ENCODE peak calls at places on chromosomes 2 and 18, in five cellular contexts. V, U, L, B and Y are unnamed samples.

GRCh38 chr2:175743020-175743419 is 259.0 kb downstream of the LNPK start:
- DNase-seq in B (no peak), V (no peak), U (no peak), L (no peak), Y (no peak)

GRCh38 chr18:26746284-26747130 is 119.0 kb downstream of the AQP4 start:
- DNase-seq in V (no peak), U (no peak), B (no peak), L (no peak), Y (no peak)

GRCh38 chr2:31246184-31246852 is 12.4 kb downstream of the EHD3 start:
- DNase-seq in U (no peak), V (no peak), L (no peak), B (no peak), Y (no peak)

GRCh38 chr2:11393711-11394236 is 49.3 kb upstream of the ROCK2 start:
- DNase-seq in B (no peak), V (no peak), U (no peak), L (no peak), Y (no peak)

GRCh38 chr2:44802409-44803099 is 138.9 kb upstream of the SIX3 start:
- DNase-seq in V (no peak), L (peak), B (no peak), U (no peak), Y (no peak)

GRCh38 chr2:106581755-106582430 is 94.7 kb downstream of the CD8B2 start:
- DNase-seq in B (no peak), V (peak), U (peak), L (no peak), Y (no peak)

GRCh38 chr2:1723397-1724042 is 20.8 kb downstream of the PXDN start:
- DNase-seq in U (no peak), V (no peak), L (peak), B (no peak), Y (no peak)

GRCh38 chr2:48126180-48126579 is 219.9 kb upstream of the FBXO11 start:
- DNase-seq in V (no peak), B (no peak), U (no peak), L (no peak), Y (no peak)

GRCh38 chr18:36083729-36084128 is 16.4 kb upstream of the RPRD1A start:
- DNase-seq in V (no peak), U (no peak), L (no peak), B (no peak), Y (no peak)

GRCh38 chr2:66539452-66539851 is 104.5 kb downstream of the MEIS1 start:
- DNase-seq in U (no peak), V (no peak), L (peak), B (no peak), Y (no peak)

GRCh38 chr2:85988914-85989270 is 100.1 kb upstream of the ST3GAL5 start:
- DNase-seq in B (no peak), L (no peak), V (no peak), U (no peak), Y (no peak)

GRCh38 chr2:30385327-30385726 is 61.7 kb upstream of the LCLAT1 start:
- DNase-seq in U (no peak), V (no peak), B (no peak), L (peak), Y (no peak)

GRCh38 chr2:137220438-137220998 is 455.2 kb downstream of the THSD7B start:
- DNase-seq in B (no peak), V (no peak), L (no peak), U (no peak), Y (no peak)

GRCh38 chr2:100801402-100801801 is 18.5 kb upstream of the NPAS2 start:
- DNase-seq in U (no peak), L (no peak), B (no peak), V (no peak), Y (no peak)

GRCh38 chr18:13488281-13488929 is 238.0 kb downstream of the FAM210A start:
- DNase-seq in U (no peak), L (no peak), V (no peak), B (no peak), Y (no peak)

GRCh38 chr2:61135510-61135909 is 26.5 kb upstream of the C2orf74 start:
- DNase-seq in U (peak), B (no peak), V (no peak), L (peak), Y (no peak)

GRCh38 chr2:171669121-171669520 is 18.1 kb upstream of the DYNC1I2 start:
- DNase-seq in L (no peak), B (no peak), V (no peak), U (no peak), Y (no peak)

GRCh38 chr2:211114826-211115450 is 558.5 kb downstream of the CPS1 start:
- DNase-seq in B (no peak), U (no peak), V (no peak), L (no peak), Y (no peak)

GRCh38 chr2:225740086-225740485 is 340.6 kb downstream of the NYAP2 start:
- DNase-seq in B (no peak), U (no peak), V (no peak), L (peak), Y (no peak)

GRCh38 chr18:75735291-75735690 is 307.8 kb upstream of the SMIM21 start:
- DNase-seq in U (no peak), V (no peak), L (no peak), B (no peak), Y (no peak)

GRCh38 chr2:27191107-27191829 is 20.6 kb upstream of the ATRAID start:
- DNase-seq in L (peak), U (peak), V (peak), B (no peak), Y (peak)

GRCh38 chr2:40559175-40559574 is 107.3 kb upstream of the SLC8A1 start:
- DNase-seq in U (no peak), L (no peak), V (no peak), B (no peak), Y (no peak)

GRCh38 chr2:219704878-219705277 is 77.4 kb downstream of the SLC4A3 start:
- DNase-seq in B (no peak), L (no peak), V (no peak), U (no peak), Y (no peak)

GRCh38 chr2:219702796-219703545 is 75.5 kb downstream of the SLC4A3 start:
- DNase-seq in V (no peak), B (no peak), U (no peak), L (no peak), Y (no peak)

GRCh38 chr2:219699440-219699821 is 72.0 kb downstream of the SLC4A3 start:
- DNase-seq in U (no peak), B (no peak), L (no peak), V (no peak), Y (no peak)

GRCh38 chr2:219698684-219699439 is 71.4 kb downstream of the SLC4A3 start:
- DNase-seq in B (no peak), U (no peak), V (no peak), L (no peak), Y (peak)

GRCh38 chr2:219701847-219702634 is 74.6 kb downstream of the SLC4A3 start:
- DNase-seq in L (no peak), B (no peak), V (no peak), U (no peak), Y (no peak)
- H3K27ac ChIP-seq in L (no peak), B (no peak), V (no peak), U (no peak), Y (no peak)

DNA sequence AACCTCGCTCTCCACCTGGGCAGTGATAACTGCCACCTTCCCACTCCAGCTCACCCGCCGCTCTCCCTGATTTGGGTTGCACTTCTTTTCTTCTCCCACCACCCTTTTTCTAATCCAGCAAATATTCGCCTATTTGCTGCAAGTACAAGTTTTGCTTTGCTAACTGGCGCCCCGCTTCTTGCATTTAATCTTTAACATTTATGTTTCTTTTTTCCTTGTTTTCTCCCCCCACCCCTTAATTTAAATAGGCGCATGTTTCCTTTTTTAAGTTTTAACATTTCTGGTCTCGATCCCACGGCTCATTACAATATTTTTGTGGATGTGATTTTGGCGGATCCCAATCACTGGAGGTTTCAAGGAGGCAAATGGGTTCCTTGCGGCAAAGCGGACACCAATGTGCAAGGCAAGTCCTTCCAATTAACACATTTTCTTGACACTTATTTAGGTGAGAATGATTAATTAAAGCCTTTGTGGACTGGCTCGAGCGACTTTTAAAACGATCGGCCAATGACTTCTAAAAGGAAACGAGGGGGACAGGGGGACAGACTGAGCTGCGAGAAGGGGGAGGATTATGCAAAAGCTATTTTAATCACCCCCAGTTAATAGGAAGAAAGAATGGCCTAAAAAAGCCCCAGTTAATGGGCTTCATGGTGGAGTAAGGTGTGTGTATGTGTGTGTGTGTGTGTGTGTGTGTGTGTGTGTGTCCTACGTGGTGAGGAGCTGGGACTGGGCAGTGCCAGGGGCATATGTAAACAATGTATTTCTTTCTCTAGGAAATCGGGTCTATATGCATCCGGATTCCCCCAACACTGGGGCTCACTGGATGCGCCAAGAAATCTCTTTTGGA is 1.6 kb downstream of the TBR1 start:
- DNase-seq in U (no peak), L (no peak), V (no peak), B (no peak), Y (no peak)
- H3K9ac ChIP-seq in U (no peak), L (no peak), V (no peak), B (no peak), Y (no peak)

GRCh38 chr18:7601249-7601620 is 34.1 kb downstream of the PTPRM start:
- DNase-seq in L (peak), V (no peak), U (no peak), B (no peak), Y (no peak)

GRCh38 chr18:7600036-7600435 is 32.9 kb downstream of the PTPRM start:
- DNase-seq in V (no peak), L (no peak), B (no peak), U (no peak), Y (no peak)

GRCh38 chr18:7600528-7601248 is 33.6 kb downstream of the PTPRM start:
- DNase-seq in B (no peak), V (no peak), U (no peak), L (no peak), Y (no peak)

GRCh38 chr18:7603259-7604000 is 36.3 kb downstream of the PTPRM start:
- DNase-seq in B (no peak), U (no peak), L (no peak), V (no peak), Y (no peak)

GRCh38 chr18:7601936-7602335 is 34.8 kb downstream of the PTPRM start:
- DNase-seq in U (no peak), L (no peak), V (no peak), B (no peak), Y (no peak)
- TF ChIP-seq POLR2AphosphoS5 in U (no peak), L (no peak), V (no peak), B (no peak), Y (no peak)

DNA sequence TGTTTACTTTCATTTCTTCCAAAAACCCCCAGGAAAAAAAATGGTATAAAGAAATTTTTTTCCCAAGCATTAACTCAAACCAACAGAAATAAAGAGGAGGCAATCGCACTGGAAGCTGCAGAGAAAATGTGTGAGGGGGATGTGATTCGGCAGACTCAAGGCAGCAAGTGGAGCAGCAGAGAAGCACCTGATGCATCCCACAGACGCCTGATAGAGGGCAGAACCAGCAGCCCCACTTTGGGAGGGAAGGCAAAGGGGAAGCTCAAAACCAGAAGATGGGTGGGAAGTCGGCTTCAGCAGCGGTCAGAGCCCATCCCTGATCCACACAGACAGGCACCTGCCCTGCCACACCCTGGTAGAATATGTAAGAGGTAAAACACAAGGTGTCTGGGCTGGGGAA is 12.6 kb downstream of the FTCDNL1 start:
- DNase-seq in L (no peak), U (no peak), B (no peak), V (no peak), Y (no peak)
- H3K27ac ChIP-seq in L (no peak), U (no peak), B (no peak), V (no peak), Y (no peak)

DNA sequence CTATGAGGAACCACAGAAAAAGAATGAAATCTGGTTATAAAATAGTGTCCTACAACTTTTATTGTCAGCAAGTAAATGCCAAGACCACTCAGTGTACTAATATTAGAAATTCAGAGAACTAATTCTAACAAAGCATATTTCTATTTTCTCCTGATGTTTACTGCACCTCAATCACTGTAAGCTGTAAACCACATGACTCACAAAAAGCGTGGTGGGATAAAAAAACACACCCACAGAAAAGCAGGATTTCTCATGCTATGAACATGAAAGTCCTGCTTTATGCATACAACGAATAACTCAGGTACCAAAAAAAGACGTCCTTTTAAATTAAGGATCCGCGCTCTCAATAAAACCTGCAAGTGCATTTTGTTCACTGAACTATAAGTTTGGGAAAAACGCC is 797 bp downstream of the TXNL4A start:
- DNase-seq in B (no peak), V (no peak), U (no peak), L (no peak), Y (no peak)
- H3K9ac ChIP-seq in B (peak), V (no peak), U (peak), L (peak), Y (peak)

GRCh38 chr2:134776836-134777235 is 58.0 kb upstream of the TMEM163 start:
- DNase-seq in U (no peak), L (no peak), V (no peak), B (no peak), Y (no peak)
- TF ChIP-seq POLR2AphosphoS5 in U (no peak), L (no peak), V (no peak), B (no peak), Y (no peak)

GRCh38 chr18:14970027-14970426 is 222.1 kb downstream of the ANKRD30B start:
- DNase-seq in L (no peak), V (no peak), U (no peak), B (no peak), Y (no peak)

GRCh38 chr18:14974576-14974975 is 226.6 kb downstream of the ANKRD30B start:
- DNase-seq in L (peak), V (no peak), B (no peak), U (no peak), Y (no peak)

GRCh38 chr18:14974088-14974487 is 226.1 kb downstream of the ANKRD30B start:
- DNase-seq in L (no peak), U (no peak), V (no peak), B (no peak), Y (no peak)

GRCh38 chr18:14969507-14969906 is 221.5 kb downstream of the ANKRD30B start:
- DNase-seq in L (no peak), B (no peak), V (no peak), U (no peak), Y (no peak)

DNA sequence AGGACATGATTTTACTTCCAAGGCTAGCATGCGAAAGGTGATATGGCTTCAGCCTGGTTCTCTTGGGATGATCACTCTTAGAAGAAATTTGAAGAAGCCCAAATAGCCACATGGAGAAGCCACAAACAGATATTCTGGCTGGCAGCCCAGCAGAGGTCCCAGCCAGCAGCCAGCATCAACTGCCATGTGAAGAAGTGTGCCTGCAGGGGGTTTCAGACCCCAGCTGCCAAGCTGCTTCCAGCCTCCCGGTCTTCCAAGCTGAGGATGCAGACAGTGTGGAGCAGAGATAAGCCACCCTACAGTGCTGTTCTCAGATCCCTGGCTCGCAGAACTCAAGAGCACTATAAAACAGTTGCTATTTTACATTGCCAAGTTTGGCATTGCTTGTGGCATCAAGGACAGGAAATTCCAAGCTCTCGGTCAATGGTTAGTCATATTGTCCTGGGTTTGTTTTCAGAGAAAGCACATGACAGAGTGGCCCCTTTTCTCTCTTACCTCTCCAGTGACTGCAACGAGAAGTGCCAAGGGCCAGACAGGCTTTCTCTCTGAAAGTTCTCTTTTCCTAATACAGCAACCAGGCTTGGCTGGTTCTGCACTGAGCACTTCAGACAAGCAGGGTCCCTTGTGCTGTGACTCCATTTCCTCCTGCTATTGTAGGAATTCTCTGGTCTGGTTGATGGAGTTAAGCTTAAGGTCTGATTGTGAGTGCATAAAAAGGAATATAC is 223.7 kb downstream of the ANKRD30B start:
- DNase-seq in U (no peak), L (peak), V (no peak), B (no peak), Y (no peak)
- H3K27ac ChIP-seq in U (peak), L (peak), V (no peak), B (no peak), Y (no peak)